ENCODE peak calls at places on chromosomes 2 and 18, in seven cellular contexts. N, M, Q, B, D, T and O are unnamed samples.

GRCh38 chr2:96326990-96327820 is 2.1 kb downstream of the ITPRIPL1 start:
- DNase-seq in N (no peak), D (no peak), B (no peak), M (no peak), Q (no peak), T (no peak), O (no peak)

GRCh38 chr2:121356058-121356640 is 71.1 kb upstream of the TFCP2L1 start:
- DNase-seq in M (no peak), N (peak; percentile 78), B (peak; percentile 82), Q (peak; percentile 48), T (peak; percentile 37), D (peak; percentile 46), O (peak; percentile 80)

GRCh38 chr18:78140294-78140693 is 839.3 kb upstream of the SALL3 start:
- DNase-seq in B (no peak), Q (no peak), D (no peak), T (no peak), M (no peak), N (no peak), O (no peak)

GRCh38 chr2:236236559-236237450 is 27.4 kb downstream of the ASB18 start:
- DNase-seq in M (no peak), Q (no peak), N (peak; percentile 9), B (peak; percentile 33), T (no peak), D (no peak), O (no peak)

GRCh38 chr2:20852139-20852538 is 29.2 kb upstream of the LDAH start:
- DNase-seq in T (no peak), B (no peak), D (no peak), Q (no peak), N (no peak), M (no peak), O (no peak)

GRCh38 chr2:178589337-178589736 is 109.1 kb downstream of the PLEKHA3 start:
- DNase-seq in D (no peak), B (no peak), T (no peak), M (no peak), N (no peak), Q (no peak), O (no peak)

GRCh38 chr2:55842009-55842408 is 81.6 kb downstream of the EFEMP1 start:
- DNase-seq in N (peak; percentile 47), T (no peak), Q (no peak), M (no peak), D (no peak), B (no peak), O (peak; percentile 33)

GRCh38 chr2:95007822-95008221 is 17.7 kb upstream of the MAL start:
- DNase-seq in T (no peak), N (no peak), M (no peak), Q (no peak), D (no peak), B (no peak), O (no peak)

GRCh38 chr18:60372598-60372997 is at the start of gene MC4R:
- DNase-seq in M (no peak), T (no peak), N (peak; percentile 84), D (no peak), Q (peak; percentile 48), B (peak; percentile 30), O (peak; percentile 80)

GRCh38 chr2:229485782-229486181 is 214.7 kb upstream of the PID1 start:
- DNase-seq in T (no peak), M (no peak), D (no peak), Q (no peak), B (peak; percentile 3), N (no peak), O (no peak)

GRCh38 chr18:31275722-31276463 is 42.1 kb upstream of the DSG1 start:
- DNase-seq in M (no peak), Q (peak; percentile 18), T (no peak), D (no peak), B (no peak), N (no peak), O (no peak)

GRCh38 chr18:9466911-9467310 is 8.4 kb upstream of the RALBP1 start:
- DNase-seq in T (no peak), M (no peak), B (no peak), Q (no peak), D (no peak), N (peak; percentile 7), O (peak; percentile 33)

GRCh38 chr2:219531639-219532377 is 11.8 kb downstream of the CHPF start:
- DNase-seq in Q (no peak), D (no peak), T (no peak), N (no peak), M (no peak), B (no peak), O (no peak)

GRCh38 chr2:226137201-226137811 is 662.3 kb downstream of the IRS1 start:
- DNase-seq in Q (no peak), D (no peak), B (no peak), T (no peak), M (no peak), N (peak; percentile 50), O (peak; percentile 42)

GRCh38 chr18:62131305-62131909 is 55.4 kb downstream of the PIGN start:
- DNase-seq in M (peak; percentile 7), D (peak; percentile 60), T (peak; percentile 49), B (peak; percentile 76), Q (peak; percentile 35), N (peak; percentile 71), O (peak; percentile 45)

GRCh38 chr18:28398491-28398890 is 221.6 kb upstream of the CDH2 start:
- DNase-seq in M (no peak), Q (no peak), T (no peak), B (no peak), N (no peak), D (no peak), O (no peak)

GRCh38 chr2:213251618-213252017 is 32.6 kb upstream of the SPAG16 start:
- DNase-seq in B (peak; percentile 83), Q (peak; percentile 50), D (peak; percentile 41), M (no peak), T (peak; percentile 61), N (peak; percentile 77), O (peak; percentile 67)
- H3K9ac ChIP-seq in B (no peak overlapping the region), Q (no peak overlapping the region), D (no peak overlapping the region), M (no peak overlapping the region), T (no peak overlapping the region), N (peak overlapping the region; percentile 49), O (no peak overlapping the region)

GRCh38 chr2:176152350-176153181 is 1.2 kb downstream of the HOXD4 start:
- DNase-seq in N (no peak), D (no peak), T (no peak), B (no peak), Q (no peak), M (no peak), O (no peak)
- TF ChIP-seq EZH2 in N (no peak), D (no peak), T (no peak), B (peak; percentile 74), Q (no peak), M (no peak), O (peak; percentile 57)

GRCh38 chr2:208042041-208042440 is 16.7 kb upstream of the PLEKHM3 start:
- DNase-seq in B (no peak), M (no peak), N (peak; percentile 65), T (no peak), Q (no peak), D (no peak), O (peak; percentile 56)

GRCh38 chr2:208042450-208042849 is 17.1 kb upstream of the PLEKHM3 start:
- DNase-seq in B (no peak), N (no peak), T (no peak), D (no peak), M (no peak), Q (no peak), O (no peak)

GRCh38 chr2:208040199-208041171 is 15.2 kb upstream of the PLEKHM3 start:
- DNase-seq in N (peak; percentile 78), Q (peak; percentile 70), D (peak; percentile 54), M (no peak), T (peak; percentile 73), B (peak; percentile 84), O (peak; percentile 80)

GRCh38 chr2:208037564-208038487 is 12.5 kb upstream of the PLEKHM3 start:
- DNase-seq in M (no peak), Q (no peak), N (no peak), D (no peak), T (no peak), B (no peak), O (no peak)

GRCh38 chr2:208039661-208040060 is 14.3 kb upstream of the PLEKHM3 start:
- DNase-seq in M (no peak), Q (no peak), D (no peak), B (peak; percentile 87), N (no peak), T (no peak), O (peak; percentile 46)
- H2AFZ ChIP-seq in M (no peak overlapping the region), Q (no peak overlapping the region), D (peak overlapping the region; percentile 14), B (no peak overlapping the region), N (peak overlapping the region; percentile 35), T (no peak overlapping the region), O (no peak overlapping the region)

DNA sequence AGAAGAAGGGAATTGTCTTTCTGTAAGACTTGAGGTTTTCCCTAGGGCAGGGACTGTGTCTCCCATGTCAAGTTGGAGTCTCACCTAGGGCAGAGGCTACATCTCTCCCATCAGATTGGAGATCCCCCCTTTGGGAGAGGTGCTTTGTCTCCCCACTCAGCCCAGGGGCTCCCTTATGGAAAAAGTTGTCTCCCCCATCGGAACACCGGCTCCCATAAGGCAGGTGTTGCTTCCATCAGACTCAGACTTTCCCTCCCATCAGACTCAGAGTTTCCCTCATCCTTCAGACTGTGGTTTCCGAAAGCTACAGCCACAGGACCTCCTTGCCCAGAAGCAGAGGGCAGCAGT is 5.8 kb downstream of the ANKRD53 start:
- DNase-seq in T (no peak), Q (no peak), B (no peak), N (no peak), D (no peak), M (no peak), O (no peak)
- H3K9ac ChIP-seq in T (no peak overlapping the region), Q (no peak overlapping the region), B (no peak overlapping the region), N (no peak overlapping the region), D (no peak overlapping the region), M (no peak overlapping the region), O (no peak overlapping the region)

GRCh38 chr2:174336403-174337336 is 1.9 kb downstream of the SP9 start:
- DNase-seq in T (peak; percentile 90), M (no peak), D (peak; percentile 75), N (no peak), B (peak; percentile 92), Q (peak; percentile 48), O (no peak)
- TF ChIP-seq EZH2 in T (no peak), M (no peak), D (peak; percentile 87), N (no peak), B (peak; percentile 89), Q (no peak), O (peak; percentile 89)

DNA sequence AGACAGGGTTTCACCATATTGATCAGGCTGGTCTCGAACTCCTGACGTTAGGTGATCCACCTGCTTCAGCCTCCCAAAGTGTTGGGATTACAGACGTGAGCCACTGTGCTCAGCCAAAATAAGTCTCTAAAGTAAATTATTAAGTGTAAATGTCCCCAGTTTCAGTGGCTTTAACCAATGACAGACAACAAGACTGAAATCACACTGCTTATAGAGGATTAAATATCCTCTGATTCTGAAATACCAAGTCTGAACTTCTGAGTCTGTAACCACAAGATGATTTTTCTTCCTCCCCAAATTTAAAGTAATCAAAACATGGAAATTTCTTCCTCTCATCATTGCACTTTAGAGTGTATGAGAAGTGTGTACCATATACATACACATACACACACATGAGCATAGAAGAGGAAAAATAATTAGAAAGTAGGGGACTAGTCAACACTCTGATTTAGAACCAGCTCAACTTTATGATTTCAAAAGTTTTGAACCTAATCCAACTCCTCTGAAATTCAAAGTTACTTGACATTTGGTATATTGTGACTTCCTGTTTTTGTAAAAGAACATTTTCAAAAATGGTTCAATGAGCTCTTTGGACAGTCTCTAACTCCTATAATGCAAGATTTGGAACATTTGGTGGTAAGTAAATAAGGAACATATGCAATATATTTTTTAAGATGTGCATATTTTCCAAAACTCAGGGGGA is 16.6 kb upstream of the ANKRD44 start:
- DNase-seq in B (no peak), N (no peak), T (no peak), M (no peak), D (no peak), Q (no peak), O (no peak)
- H2AFZ ChIP-seq in B (no peak overlapping the region), N (no peak overlapping the region), T (no peak overlapping the region), M (peak overlapping the region; percentile 35), D (no peak overlapping the region), Q (no peak overlapping the region), O (no peak overlapping the region)